ENCODE peak calls at places on chromosomes 5 and 9, in four cellular contexts. Y, I, D and V are unnamed samples.

GRCh38 chr9:4742246-4742645 is 1.2 kb upstream of the AK3 start:
- DNase-seq in Y (no peak), I (no peak), D (no peak), V (no peak)

GRCh38 chr9:124518116-124518515 is 10.9 kb upstream of the NR5A1 start:
- DNase-seq in Y (no peak), I (no peak), D (no peak), V (no peak)

GRCh38 chr5:81486711-81487110 is 92.8 kb upstream of the ACOT12 start:
- DNase-seq in Y (no peak), I (no peak), D (no peak), V (no peak)

GRCh38 chr5:150538007-150538917 is 30.3 kb downstream of the NDST1 start:
- DNase-seq in Y (no peak), I (no peak), D (no peak), V (no peak)

GRCh38 chr5:95563367-95563766 is 8.5 kb downstream of the ARSK start:
- DNase-seq in Y (no peak), I (no peak), D (no peak), V (no peak)

GRCh38 chr5:133864711-133865110 is 103.7 kb downstream of the C5orf15 start:
- DNase-seq in Y (no peak), I (no peak), D (no peak), V (no peak)

GRCh38 chr5:72600401-72600981 is 93.3 kb upstream of the ZNF366 start:
- DNase-seq in Y (peak), I (no peak), D (peak), V (peak)

GRCh38 chr5:54186912-54187445 is 123.4 kb downstream of the ARL15 start:
- DNase-seq in Y (no peak), I (peak), D (no peak), V (no peak)

GRCh38 chr5:1130218-1130946 is 18.5 kb upstream of the SLC12A7 start:
- DNase-seq in Y (no peak), I (peak), D (no peak), V (no peak)

GRCh38 chr5:175059687-175060194 is 335.4 kb downstream of the MSX2 start:
- DNase-seq in Y (peak), I (peak), D (peak), V (no peak)

GRCh38 chr5:54742417-54742889 is 224.9 kb downstream of the SNX18 start:
- DNase-seq in Y (no peak), I (peak), D (no peak), V (peak)

GRCh38 chr5:132493241-132493640 is 2.7 kb upstream of the IRF1 start:
- DNase-seq in Y (no peak), I (no peak), D (no peak), V (no peak)

GRCh38 chr5:10701567-10702039 is 59.4 kb downstream of the DAP start:
- DNase-seq in Y (no peak), I (no peak), D (no peak), V (no peak)

GRCh38 chr5:5031665-5032064 is 108.5 kb upstream of the ADAMTS16 start:
- DNase-seq in Y (no peak), I (no peak), D (no peak), V (no peak)

GRCh38 chr9:88387035-88387732 is 1.1 kb upstream of the SPIN1 start:
- DNase-seq in Y (peak), I (peak), D (no peak), V (no peak)

GRCh38 chr9:91555132-91555531 is 131.5 kb upstream of the NFIL3 start:
- DNase-seq in Y (no peak), I (no peak), D (no peak), V (no peak)

GRCh38 chr9:109640232-109641078 is 139.5 kb upstream of the PALM2AKAP2 start:
- DNase-seq in Y (no peak), I (peak), D (no peak), V (peak)

GRCh38 chr9:5582835-5583195 is 46.1 kb upstream of the RIC1 start:
- DNase-seq in Y (no peak), I (no peak), D (peak), V (peak)

GRCh38 chr5:53023969-53024368 is 34.8 kb downstream of the ITGA2 start:
- DNase-seq in Y (no peak), I (no peak), D (no peak), V (peak)

GRCh38 chr5:53017794-53018391 is 28.7 kb downstream of the ITGA2 start:
- DNase-seq in Y (no peak), I (no peak), D (no peak), V (no peak)

GRCh38 chr5:53022889-53023511 is 33.8 kb downstream of the ITGA2 start:
- DNase-seq in Y (no peak), I (no peak), D (no peak), V (no peak)

GRCh38 chr5:53017383-53017782 is 28.2 kb downstream of the ITGA2 start:
- DNase-seq in Y (no peak), I (no peak), D (no peak), V (no peak)

GRCh38 chr5:53019320-53019719 is 30.2 kb downstream of the ITGA2 start:
- DNase-seq in Y (peak), I (no peak), D (no peak), V (no peak)
- TF ChIP-seq CTCF in Y (no peak), I (no peak), D (peak), V (no peak)

GRCh38 chr9:89892053-89892419 is 287.2 kb downstream of the GADD45G start:
- DNase-seq in Y (no peak), I (no peak), D (no peak), V (no peak)

GRCh38 chr9:89890326-89890980 is 285.6 kb downstream of the GADD45G start:
- DNase-seq in Y (no peak), I (no peak), D (no peak), V (no peak)

GRCh38 chr9:89893886-89894285 is 289.1 kb downstream of the GADD45G start:
- DNase-seq in Y (no peak), I (no peak), D (no peak), V (no peak)

GRCh38 chr9:89891221-89892052 is 286.6 kb downstream of the GADD45G start:
- DNase-seq in Y (no peak), I (no peak), D (no peak), V (no peak)

DNA sequence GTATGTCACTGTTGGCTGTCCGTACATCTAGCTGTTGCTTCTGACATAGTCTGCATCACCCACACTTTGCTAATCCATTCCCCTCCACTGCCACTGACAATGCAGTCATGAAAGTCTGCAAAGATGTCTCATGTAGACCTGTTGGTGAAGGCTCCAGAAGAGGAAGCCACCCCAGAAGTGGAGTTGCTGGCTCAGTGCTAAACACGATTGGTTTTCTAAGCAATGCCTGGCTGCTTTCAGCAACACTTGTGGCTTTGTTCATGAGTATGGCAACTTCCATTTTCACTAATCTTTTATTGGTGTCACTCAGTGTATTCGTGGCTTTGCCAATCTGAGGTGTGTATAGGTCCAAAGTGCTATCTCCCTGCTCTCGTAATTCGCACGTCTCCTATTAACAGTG is 288.1 kb downstream of the GADD45G start:
- DNase-seq in Y (no peak), I (no peak), D (no peak), V (no peak)
- TF ChIP-seq CTCF in Y (no peak), I (no peak), D (no peak), V (no peak)

GRCh38 chr9:14400658-14400995 is 86.7 kb upstream of the NFIB start:
- DNase-seq in Y (peak), I (peak), D (peak), V (no peak)
- TF ChIP-seq CTCF in Y (peak), I (no peak), D (peak), V (peak)

GRCh38 chr5:103037673-103038455 is 82.1 kb downstream of the GIN1 start:
- DNase-seq in Y (no peak), I (no peak), D (no peak), V (no peak)
- TF ChIP-seq CTCF in Y (peak), I (no peak), D (no peak), V (no peak)

DNA sequence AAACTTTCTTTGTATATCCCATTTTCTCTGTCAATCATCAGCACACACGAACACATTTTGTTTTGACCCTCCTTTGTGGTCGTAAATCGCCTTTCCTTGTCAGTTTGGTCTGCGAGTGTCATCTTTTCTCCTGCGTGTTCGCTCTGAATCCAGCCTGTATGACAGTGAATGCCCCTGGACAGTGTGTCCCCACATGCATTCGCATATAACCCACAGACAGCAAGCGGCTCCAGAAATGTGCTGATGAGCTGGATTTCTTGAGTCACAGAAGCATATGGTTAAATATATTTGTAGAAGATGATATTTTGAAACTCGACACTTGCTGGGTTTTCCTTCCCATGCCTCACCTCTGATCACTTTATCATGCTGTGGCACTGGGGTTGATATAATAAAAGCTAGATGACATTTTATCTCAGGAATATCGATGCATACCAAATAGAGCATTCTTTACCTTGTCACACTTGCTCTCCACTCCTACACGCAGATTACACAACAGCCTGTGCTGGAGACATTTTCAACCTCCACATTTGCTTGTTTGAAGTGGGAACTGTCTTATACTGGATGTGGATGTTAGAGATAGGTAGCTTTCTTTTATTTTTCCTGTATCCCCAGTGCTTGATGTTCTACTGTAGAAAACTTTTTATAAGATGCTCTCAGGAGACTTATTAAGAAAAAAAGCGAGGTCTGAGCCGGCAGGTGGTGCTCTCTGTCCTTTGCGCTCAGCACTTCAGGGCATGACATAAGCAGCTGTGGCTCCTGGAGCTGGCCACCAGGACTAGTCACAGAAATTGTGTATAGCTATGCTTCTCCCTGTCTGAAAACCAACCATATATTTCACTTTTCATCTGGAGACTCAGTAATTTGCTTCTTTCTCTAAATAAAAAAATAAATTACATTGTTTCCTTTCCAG is 215.1 kb downstream of the SH3GL2 start:
- DNase-seq in Y (peak), I (peak), D (no peak), V (no peak)
- TF ChIP-seq CTCF in Y (peak), I (no peak), D (no peak), V (peak)

GRCh38 chr9:115152281-115152680 is 34.3 kb upstream of the TNC start:
- DNase-seq in Y (no peak), I (no peak), D (no peak), V (no peak)
- TF ChIP-seq CTCF in Y (no peak), I (no peak), D (no peak), V (no peak)

GRCh38 chr5:119315516-119315949 is 40.3 kb upstream of the TNFAIP8 start:
- DNase-seq in Y (no peak), I (no peak), D (no peak), V (no peak)
- TF ChIP-seq CTCF in Y (peak), I (no peak), D (no peak), V (peak)